ENCODE peak calls at places on chromosomes 5 and 9, in seven cellular contexts. P is tibial artery; Y is fibroblast of lung; L is adrenal gland; M is CD8-positive, alpha-beta T cell; E is OCI-LY7; H is breast epithelium. T is an unnamed sample.

GRCh38 chr9:99749641-99750040 is 72.0 kb upstream of the NR4A3 start:
- DNase-seq in L (no peak), H (no peak), P (no peak), Y (no peak), E (no peak), M (no peak), T (no peak)

GRCh38 chr9:88303785-88304495 is 84.3 kb upstream of the SPIN1 start:
- DNase-seq in E (no peak), H (no peak), M (no peak), Y (peak; percentile 76), P (no peak), L (no peak), T (no peak)

GRCh38 chr9:132896906-132897305 is 18.2 kb downstream of the SPACA9 start:
- DNase-seq in L (peak; percentile 85), M (no peak), Y (no peak), H (no peak), E (no peak), P (no peak), T (no peak)

GRCh38 chr5:138654281-138654867 is 79.2 kb upstream of the HSPA9 start:
- DNase-seq in Y (peak; percentile 81), L (no peak), M (peak; percentile 64), H (no peak), E (no peak), P (no peak), T (no peak)

GRCh38 chr5:180801596-180802324 is 846 bp downstream of the MGAT1 start:
- DNase-seq in H (no peak), M (no peak), Y (no peak), P (no peak), L (no peak), E (no peak), T (no peak)

GRCh38 chr5:175386526-175386925 is 57.5 kb downstream of the DRD1 start:
- DNase-seq in E (no peak), L (no peak), P (no peak), Y (no peak), M (no peak), H (no peak), T (no peak)

GRCh38 chr5:36177715-36178556 is 26.0 kb downstream of the SKP2 start:
- DNase-seq in M (no peak), Y (peak; percentile 50), P (no peak), L (peak; percentile 39), H (no peak), E (peak; percentile 57), T (no peak)

GRCh38 chr5:57889558-57889957 is 406.9 kb upstream of the ACTBL2 start:
- DNase-seq in M (no peak), E (no peak), H (no peak), L (no peak), P (no peak), Y (peak; percentile 96), T (no peak)

GRCh38 chr5:13553896-13554295 is 390.6 kb downstream of the DNAH5 start:
- DNase-seq in Y (peak; percentile 19), E (no peak), P (no peak), L (no peak), H (no peak), M (no peak), T (no peak)

GRCh38 chr5:26894719-26895263 is 143.6 kb downstream of the CDH9 start:
- DNase-seq in Y (peak; percentile 23), M (no peak), L (no peak), E (no peak), H (no peak), P (no peak), T (no peak)

GRCh38 chr5:115551415-115551814 is 6.8 kb upstream of the FEM1C start:
- DNase-seq in E (no peak), H (no peak), L (no peak), M (no peak), Y (no peak), P (no peak), T (no peak)

GRCh38 chr9:96176901-96177718 is 124.9 kb downstream of the HSD17B3 start:
- DNase-seq in M (no peak), Y (no peak), E (no peak), P (no peak), H (no peak), L (peak; percentile 7), T (no peak)

GRCh38 chr9:97176206-97176605 is 131.3 kb upstream of the CCDC180 start:
- DNase-seq in L (no peak), H (no peak), E (no peak), Y (no peak), M (no peak), P (no peak), T (no peak)

GRCh38 chr5:3598725-3599282 is 3.2 kb downstream of the IRX1 start:
- DNase-seq in L (no peak), Y (peak; percentile 60), E (no peak), H (no peak), P (no peak), M (no peak), T (no peak)

GRCh38 chr9:89461302-89461701 is 36.6 kb downstream of the SEMA4D start:
- DNase-seq in E (no peak), Y (peak; percentile 87), L (peak; percentile 75), M (peak; percentile 46), H (no peak), P (no peak), T (peak; percentile 30)

GRCh38 chr5:17147225-17148120 is 70.0 kb upstream of the BASP1 start:
- DNase-seq in E (no peak), P (no peak), Y (no peak), M (no peak), L (no peak), H (no peak), T (no peak)

GRCh38 chr5:141686648-141687416 is 4.8 kb upstream of the ARAP3 start:
- DNase-seq in M (no peak), Y (no peak), E (no peak), L (no peak), P (no peak), H (no peak), T (no peak)

GRCh38 chr5:545641-546375 is 21.6 kb upstream of the SLC9A3 start:
- DNase-seq in Y (no peak), P (no peak), E (no peak), M (no peak), H (no peak), L (no peak), T (peak; percentile 4)

DNA sequence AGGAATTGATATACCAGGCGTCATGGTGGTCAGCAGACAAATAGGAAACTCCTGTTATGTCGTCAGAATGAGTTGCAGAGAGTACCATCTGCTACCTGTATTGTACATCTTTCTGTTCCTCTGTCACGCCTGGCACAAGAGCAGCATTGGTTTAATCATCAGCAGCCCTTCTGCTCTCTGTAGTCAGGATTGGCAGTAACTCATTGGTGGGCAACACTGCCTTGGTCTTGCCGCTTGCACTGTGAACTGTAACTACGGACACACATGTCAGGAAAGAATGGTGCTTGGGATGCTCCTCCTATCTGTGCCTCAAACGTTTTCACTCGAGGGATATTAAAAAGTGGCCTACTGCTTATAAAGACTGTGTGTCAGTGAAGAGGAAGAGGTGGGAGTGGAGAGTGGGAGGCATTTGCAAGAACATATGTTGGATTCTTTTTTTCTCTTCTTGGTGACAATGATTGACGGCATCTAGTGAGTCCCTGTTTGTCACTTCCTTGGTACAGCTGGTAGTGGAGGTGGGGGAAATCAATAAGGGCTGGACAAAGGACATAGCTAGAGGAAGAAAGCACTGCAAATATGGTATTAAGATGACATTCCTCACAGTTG is 76.6 kb downstream of the F2RL2 start:
- DNase-seq in P (no peak), L (no peak), Y (no peak), M (no peak), H (no peak), E (peak; percentile 11), T (no peak)
- H3K4me1 ChIP-seq in P (no peaks in the 10 kb centered on the region), L (peaks cover 45% of the 10 kb centered on the region), Y (no peaks in the 10 kb centered on the region), M (peaks cover 68% of the 10 kb centered on the region), H (no peaks in the 10 kb centered on the region), E (peaks cover 43% of the 10 kb centered on the region), T (no peaks in the 10 kb centered on the region)

GRCh38 chr5:134409321-134409720 is 2.4 kb downstream of the CDKN2AIPNL start:
- DNase-seq in E (no peak), Y (no peak), H (no peak), L (no peak), P (no peak), M (no peak), T (no peak)

GRCh38 chr5:134411546-134412266 is at the start of gene CDKN2AIPNL:
- DNase-seq in H (peak; percentile 88), M (peak; percentile 90), E (peak; percentile 91), P (peak; percentile 95), Y (peak; percentile 84), L (peak; percentile 90), T (peak; percentile 97)

GRCh38 chr5:134410822-134411221 is 859 bp downstream of the CDKN2AIPNL start:
- DNase-seq in M (no peak), H (no peak), P (no peak), E (no peak), L (no peak), Y (no peak), T (no peak)

GRCh38 chr5:134411228-134411545 is 494 bp downstream of the CDKN2AIPNL start:
- DNase-seq in E (no peak), H (no peak), P (no peak), M (no peak), Y (no peak), L (no peak), T (no peak)

DNA sequence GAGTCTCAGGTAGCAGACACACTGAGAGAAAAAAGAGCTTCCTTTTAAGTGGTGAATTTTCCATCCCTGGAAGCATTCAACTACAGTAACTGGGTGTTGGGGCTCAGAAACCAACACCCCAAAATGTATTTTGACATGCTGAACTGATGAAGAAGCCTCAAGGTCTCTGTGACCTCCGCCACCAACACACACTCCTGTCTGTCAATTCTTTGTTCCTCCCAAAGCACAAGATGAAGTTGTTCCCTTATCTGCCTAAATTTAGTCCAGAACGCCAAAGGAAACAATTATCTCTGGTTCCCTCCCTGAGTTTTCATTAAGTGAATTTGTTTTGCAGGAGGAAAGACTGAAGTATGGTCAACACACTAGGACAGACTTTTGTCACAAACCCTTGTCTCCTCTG is 1.4 kb upstream of the CDKN2AIPNL start:
- DNase-seq in P (no peak), M (no peak), L (no peak), E (no peak), Y (no peak), H (no peak), T (no peak)
- H3K27ac ChIP-seq in P (peak overlapping the region; percentile 84), M (no peak overlapping the region), L (no peak overlapping the region), E (no peak overlapping the region), Y (no peak overlapping the region), H (no peak overlapping the region), T (peak overlapping the region; percentile 31)

GRCh38 chr9:6552033-6552737 is 93.3 kb downstream of the GLDC start:
- DNase-seq in M (no peak), H (no peak), Y (peak; percentile 76), L (no peak), P (no peak), E (no peak), T (no peak)
- H3K4me3 ChIP-seq in M (no peak overlapping the region), H (no peak overlapping the region), Y (no peak overlapping the region), L (no peak overlapping the region), P (no peak overlapping the region), E (no peak overlapping the region), T (no peak overlapping the region)

GRCh38 chr5:134456825-134457224 is 45.1 kb upstream of the CDKN2AIPNL start:
- DNase-seq in H (no peak), P (no peak), Y (no peak), L (no peak), M (no peak), E (no peak), T (no peak)

GRCh38 chr5:134457801-134458200 is 46.1 kb upstream of the CDKN2AIPNL start:
- DNase-seq in M (no peak), E (no peak), Y (no peak), P (no peak), H (peak; percentile 12), L (no peak), T (no peak)

GRCh38 chr5:134458234-134458633 is 46.6 kb upstream of the CDKN2AIPNL start:
- DNase-seq in E (no peak), L (no peak), P (peak; percentile 79), M (no peak), H (no peak), Y (peak; percentile 78), T (peak; percentile 87)

GRCh38 chr5:134453016-134453415 is 41.3 kb upstream of the CDKN2AIPNL start:
- DNase-seq in L (no peak), Y (no peak), P (no peak), H (no peak), E (no peak), M (no peak), T (no peak)

GRCh38 chr5:134455466-134455865 is 43.8 kb upstream of the CDKN2AIPNL start:
- DNase-seq in M (no peak), P (no peak), H (no peak), E (no peak), L (no peak), Y (no peak), T (peak; percentile 18)
- H3K4me1 ChIP-seq in M (no peaks in the 10 kb centered on the region), P (no peaks in the 10 kb centered on the region), H (no peaks in the 10 kb centered on the region), E (no peaks in the 10 kb centered on the region), L (peaks cover 7% of the 10 kb centered on the region), Y (peaks cover 9% of the 10 kb centered on the region), T (peaks cover 18% of the 10 kb centered on the region)

T was measured in right cardiac atrium.